ENCODE peak calls at places on chromosomes 2 and 18, in seven cellular contexts. U is SK-N-MC; Q is CD8-positive, alpha-beta T cell; J is CD8-positive, alpha-beta memory T cell; E is GM23248; N is GM12865; K is heart left ventricle. H is an unnamed sample.

GRCh38 chr18:32349728-32350395 is 120.8 kb downstream of the GAREM1 start:
- DNase-seq in U (peak), Q (no peak), J (no peak), E (peak), N (no peak), K (peak), H (no peak)

GRCh38 chr2:41038408-41038807 is 586.5 kb upstream of the SLC8A1 start:
- DNase-seq in U (no peak), Q (no peak), J (no peak), E (no peak), N (no peak), K (no peak), H (no peak)

GRCh38 chr18:5097116-5097703 is 99.8 kb downstream of the AKAIN1 start:
- DNase-seq in U (no peak), Q (no peak), J (no peak), E (peak), N (no peak), K (no peak), H (no peak)

GRCh38 chr18:59340817-59341216 is 18.2 kb downstream of the LMAN1 start:
- DNase-seq in U (no peak), Q (no peak), J (no peak), E (no peak), N (no peak), K (no peak), H (no peak)

GRCh38 chr2:172938713-172939375 is 136.8 kb upstream of the MAP3K20 start:
- DNase-seq in U (no peak), Q (no peak), J (no peak), E (no peak), N (no peak), K (no peak), H (no peak)

GRCh38 chr2:181456660-181457120 is 496 bp upstream of the ITGA4 start:
- DNase-seq in U (no peak), Q (peak), J (peak), E (peak), N (peak), K (peak), H (no peak)

GRCh38 chr18:24678626-24679025 is 218.2 kb downstream of the HRH4 start:
- DNase-seq in U (no peak), Q (no peak), J (no peak), E (peak), N (no peak), K (no peak), H (no peak)

GRCh38 chr2:224033601-224034000 is 5.5 kb downstream of the SERPINE2 start:
- DNase-seq in U (no peak), Q (no peak), J (no peak), E (no peak), N (no peak), K (no peak), H (no peak)

GRCh38 chr2:46719499-46719898 is 196.1 kb downstream of the MCFD2 start:
- DNase-seq in U (no peak), Q (no peak), J (no peak), E (peak), N (no peak), K (no peak), H (no peak)

GRCh38 chr2:194090251-194090905 is 1566.6 kb upstream of the SLC39A10 start:
- DNase-seq in U (no peak), Q (no peak), J (no peak), E (no peak), N (no peak), K (peak), H (no peak)

GRCh38 chr2:98775146-98775988 is 44.4 kb upstream of the MGAT4A start:
- DNase-seq in U (no peak), Q (no peak), J (no peak), E (no peak), N (no peak), K (no peak), H (no peak)

GRCh38 chr2:25567406-25567805 is 106.0 kb downstream of the DTNB start:
- DNase-seq in U (no peak), Q (no peak), J (no peak), E (peak), N (peak), K (no peak), H (no peak)

GRCh38 chr2:61162721-61163120 is 733 bp downstream of the C2orf74 start:
- DNase-seq in U (no peak), Q (no peak), J (no peak), E (no peak), N (no peak), K (no peak), H (no peak)

GRCh38 chr2:61165946-61166345 is 4.0 kb downstream of the C2orf74 start:
- DNase-seq in U (no peak), Q (no peak), J (no peak), E (no peak), N (no peak), K (no peak), H (no peak)

GRCh38 chr2:61158356-61158944 is 3.5 kb upstream of the C2orf74 start:
- DNase-seq in U (no peak), Q (no peak), J (no peak), E (no peak), N (no peak), K (no peak), H (no peak)

GRCh38 chr2:61157371-61158003 is 4.5 kb upstream of the C2orf74 start:
- DNase-seq in U (no peak), Q (no peak), J (no peak), E (no peak), N (no peak), K (no peak), H (no peak)

GRCh38 chr2:61161888-61162287 is at the start of gene C2orf74:
- DNase-seq in U (no peak), Q (no peak), J (no peak), E (no peak), N (no peak), K (no peak), H (no peak)
- H3K4me3 ChIP-seq in U (no peak), Q (no peak), J (no peak), E (no peak), N (no peak), K (no peak), H (no peak)

GRCh38 chr18:46028536-46028891 is 43.5 kb downstream of the PSTPIP2 start:
- DNase-seq in U (no peak), Q (no peak), J (no peak), E (no peak), N (no peak), K (no peak), H (no peak)
- H3K4me3 ChIP-seq in U (peak), Q (peak), J (peak), E (peak), N (peak), K (peak), H (peak)

DNA sequence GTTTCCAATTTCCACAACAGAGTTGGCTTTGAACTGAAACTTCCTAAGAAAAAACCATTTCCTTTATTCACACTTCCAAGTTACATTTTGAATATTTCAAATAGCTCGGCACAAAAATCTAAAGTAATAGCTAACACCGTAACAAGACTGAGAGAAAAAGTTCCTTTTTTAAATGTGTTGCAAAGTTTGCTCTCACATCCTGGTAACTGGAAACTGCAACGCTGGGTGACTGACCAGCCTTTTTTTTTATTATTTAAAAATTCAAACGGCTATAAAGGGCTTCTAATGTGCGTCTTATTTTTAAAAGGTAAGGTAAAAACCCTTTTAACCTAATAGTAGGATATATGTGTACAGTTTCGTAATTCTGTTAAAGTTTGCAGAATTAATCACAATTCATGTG is 1.7 kb downstream of the HNRNPLL start:
- DNase-seq in U (no peak), Q (no peak), J (no peak), E (peak), N (no peak), K (no peak), H (no peak)
- H3K4me3 ChIP-seq in U (peak), Q (no peak), J (peak), E (peak), N (peak), K (peak), H (peak)

DNA sequence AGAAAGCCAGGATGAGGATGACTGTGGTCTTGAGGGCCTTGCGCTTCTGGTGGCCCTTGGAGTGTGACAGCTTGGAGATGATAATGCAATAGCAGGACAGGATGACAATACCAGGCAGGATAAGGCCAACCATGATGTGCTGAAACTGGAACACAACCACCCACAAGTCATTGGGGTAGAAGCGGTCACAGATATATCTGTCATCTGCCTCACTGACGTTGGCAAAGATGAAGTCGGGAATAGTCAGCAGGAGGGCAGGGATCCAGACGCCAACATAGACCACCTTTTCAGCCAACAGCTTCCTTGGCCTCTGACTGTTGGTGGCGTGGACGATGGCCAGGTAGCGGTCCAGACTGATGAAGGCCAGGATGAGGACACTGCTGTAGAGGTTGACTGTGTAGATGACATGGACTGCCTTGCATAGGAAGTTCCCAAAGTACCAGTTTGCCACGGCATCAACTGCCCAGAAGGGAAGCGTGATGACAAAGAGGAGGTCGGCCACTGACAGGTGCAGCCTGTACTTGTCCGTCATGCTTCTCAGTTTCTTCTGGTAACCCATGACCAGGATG is 2.7 kb downstream of the CXCR4 start:
- DNase-seq in U (no peak), Q (no peak), J (no peak), E (no peak), N (no peak), K (no peak), H (no peak)
- H3K4me3 ChIP-seq in U (no peak), Q (peak), J (peak), E (no peak), N (no peak), K (no peak), H (no peak)

GRCh38 chr2:84924173-84925106 is 19.0 kb downstream of the TMSB10 start:
- DNase-seq in U (no peak), Q (no peak), J (no peak), E (peak), N (peak), K (peak), H (no peak)

GRCh38 chr2:84925336-84925723 is 19.9 kb downstream of the TMSB10 start:
- DNase-seq in U (no peak), Q (no peak), J (no peak), E (no peak), N (no peak), K (no peak), H (no peak)

GRCh38 chr2:84925724-84926376 is 20.4 kb downstream of the TMSB10 start:
- DNase-seq in U (peak), Q (peak), J (peak), E (peak), N (peak), K (peak), H (peak)

GRCh38 chr2:84931384-84931821 is 25.9 kb downstream of the TMSB10 start:
- DNase-seq in U (no peak), Q (no peak), J (no peak), E (no peak), N (peak), K (no peak), H (no peak)

DNA sequence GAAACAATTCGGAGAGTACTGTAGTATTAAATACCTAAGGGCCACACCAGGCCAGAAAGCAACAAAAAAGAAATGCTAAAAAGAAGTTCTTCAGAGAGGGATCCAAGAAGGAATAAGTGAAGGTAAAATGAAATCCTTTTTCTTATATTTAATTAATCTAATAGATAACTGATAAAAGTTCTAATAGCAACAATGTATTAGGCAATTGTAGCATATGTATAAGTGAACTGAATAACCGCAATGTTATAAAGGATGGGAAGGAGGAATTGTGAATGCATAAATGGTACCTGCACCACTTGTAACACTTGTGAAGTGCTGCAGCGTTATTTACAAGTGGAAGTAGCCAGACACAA is 21.8 kb downstream of the TMSB10 start:
- DNase-seq in U (no peak), Q (no peak), J (no peak), E (no peak), N (peak), K (no peak), H (no peak)
- H3K4me3 ChIP-seq in U (peak), Q (peak), J (no peak), E (peak), N (peak), K (no peak), H (no peak)

GRCh38 chr2:69387770-69388481 is 899 bp upstream of the GFPT1 start:
- DNase-seq in U (no peak), Q (no peak), J (no peak), E (no peak), N (peak), K (no peak), H (no peak)
- H3K4me3 ChIP-seq in U (peak), Q (peak), J (peak), E (peak), N (peak), K (peak), H (peak)